ENCODE peak calls at places on chromosome 12, in seven cellular contexts. R is PC-9, S is neural progenitor cell, C is SK-N-SH, B is GM23248, E is MM.1S, N is GM23338. Q is an unnamed sample.

GRCh38 chr12:53102883-53103807 is at the start of gene SOAT2:
- DNase-seq in C (no peak), B (no peak), N (no peak), E (peak; percentile 93), R (no peak), S (no peak), Q (no peak)

GRCh38 chr12:75162845-75163244 is 46.8 kb downstream of the KCNC2 start:
- DNase-seq in E (no peak), N (no peak), C (no peak), S (no peak), B (no peak), R (no peak), Q (no peak)

GRCh38 chr12:32033411-32033810 is 73.2 kb upstream of the BICD1 start:
- DNase-seq in B (no peak), E (no peak), C (no peak), R (no peak), S (no peak), N (no peak), Q (no peak)

GRCh38 chr12:72207094-72207493 is 65.1 kb upstream of the TRHDE start:
- DNase-seq in N (peak; percentile 20), C (no peak), E (no peak), R (no peak), S (peak; percentile 3), B (no peak), Q (no peak)

GRCh38 chr12:89319111-89319510 is 33.2 kb downstream of the DUSP6 start:
- DNase-seq in B (peak; percentile 7), E (no peak), C (no peak), N (no peak), R (no peak), S (peak; percentile 25), Q (no peak)

GRCh38 chr12:121038861-121039654 is at the start of gene OASL:
- DNase-seq in B (peak; percentile 68), C (peak; percentile 34), R (peak; percentile 49), N (no peak), E (peak; percentile 36), S (no peak), Q (peak; percentile 63)

GRCh38 chr12:83615152-83615551 is 928.4 kb downstream of the TMTC2 start:
- DNase-seq in E (no peak), R (no peak), N (no peak), S (no peak), B (no peak), C (no peak), Q (no peak)

GRCh38 chr12:4272014-4272975 is 1.3 kb upstream of the CCND2 start:
- DNase-seq in S (peak; percentile 90), N (peak; percentile 94), R (peak; percentile 19), B (peak; percentile 43), C (peak; percentile 65), E (peak; percentile 95), Q (no peak)

GRCh38 chr12:12010277-12011031 is 60.3 kb upstream of the BCL2L14 start:
- DNase-seq in R (no peak), B (peak; percentile 68), S (no peak), C (peak; percentile 59), N (no peak), E (peak; percentile 69), Q (peak; percentile 54)

GRCh38 chr12:75526655-75527511 is 15.5 kb upstream of the KRR1 start:
- DNase-seq in C (peak; percentile 51), S (peak; percentile 55), E (peak; percentile 78), N (peak; percentile 61), R (peak; percentile 3), B (peak; percentile 72), Q (peak; percentile 75)

GRCh38 chr12:14827043-14827442 is 13.1 kb upstream of the SMCO3 start:
- DNase-seq in R (no peak), C (no peak), B (peak; percentile 19), S (no peak), E (no peak), N (no peak), Q (peak; percentile 51)

GRCh38 chr12:56236091-56236490 is 6.2 kb downstream of the SLC39A5 start:
- DNase-seq in B (no peak), E (no peak), R (no peak), N (no peak), S (no peak), C (no peak), Q (no peak)

GRCh38 chr12:28652239-28652638 is 462.0 kb downstream of the CCDC91 start:
- DNase-seq in B (no peak), S (no peak), E (no peak), R (no peak), N (no peak), C (no peak), Q (peak; percentile 16)

GRCh38 chr12:27324452-27324999 is 8.1 kb upstream of the BMAL2 start:
- DNase-seq in N (no peak), S (no peak), R (no peak), B (peak; percentile 59), E (no peak), C (no peak), Q (no peak)

GRCh38 chr12:24997496-24997895 is 48.6 kb upstream of the BCAT1 start:
- DNase-seq in E (peak; percentile 29), N (no peak), B (peak; percentile 14), S (no peak), R (no peak), C (no peak), Q (no peak)
- H3K79me2 ChIP-seq in E (no peaks in the 10 kb centered on the region), N (no peaks in the 10 kb centered on the region), B (no peaks in the 10 kb centered on the region), S (no peaks in the 10 kb centered on the region), R (no peaks in the 10 kb centered on the region), C (no peaks in the 10 kb centered on the region), Q (no peaks in the 10 kb centered on the region)

GRCh38 chr12:110666892-110667291 is 22.0 kb downstream of the HVCN1 start:
- DNase-seq in R (no peak), N (no peak), E (no peak), S (no peak), B (no peak), C (no peak), Q (no peak)
- H3F3A ChIP-seq in R (no peaks in the 10 kb centered on the region), N (no peaks in the 10 kb centered on the region), E (peaks cover 18% of the 10 kb centered on the region), S (no peaks in the 10 kb centered on the region), B (no peaks in the 10 kb centered on the region), C (no peaks in the 10 kb centered on the region), Q (no peaks in the 10 kb centered on the region)

DNA sequence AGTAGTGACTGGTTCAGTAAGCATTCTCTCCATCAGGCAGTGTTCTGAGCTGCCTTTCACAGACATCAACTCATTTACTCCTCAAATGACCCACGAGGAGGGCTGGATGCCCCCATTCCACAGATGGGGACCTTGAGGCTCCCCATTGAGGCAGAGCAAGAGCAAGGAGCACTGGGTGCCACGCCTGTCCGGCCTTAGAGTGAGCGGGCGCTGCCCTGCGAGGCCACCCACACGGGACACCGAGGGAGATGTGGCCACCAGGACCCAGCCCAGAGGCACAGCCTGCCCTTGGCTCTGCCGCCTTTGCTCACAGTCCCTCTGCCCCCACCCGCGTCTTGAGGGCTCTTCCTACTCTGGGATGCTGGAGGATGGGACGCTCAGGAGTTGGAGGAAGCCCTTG is 3.0 kb downstream of the FBRSL1 start:
- DNase-seq in B (no peak), C (no peak), R (no peak), N (no peak), S (no peak), E (no peak), Q (no peak)
- H3K79me2 ChIP-seq in B (peaks cover 73% of the 10 kb centered on the region), C (peaks cover 73% of the 10 kb centered on the region), R (peaks cover 72% of the 10 kb centered on the region), N (peaks cover 68% of the 10 kb centered on the region), S (peaks cover 69% of the 10 kb centered on the region), E (peaks cover 72% of the 10 kb centered on the region), Q (peaks cover 74% of the 10 kb centered on the region)

GRCh38 chr12:111202237-111202592 is 166.7 kb downstream of the PHETA1 start:
- DNase-seq in C (no peak), S (no peak), B (no peak), R (no peak), E (no peak), N (no peak), Q (no peak)

GRCh38 chr12:111197545-111197944 is 171.3 kb downstream of the PHETA1 start:
- DNase-seq in E (no peak), C (no peak), S (no peak), N (peak; percentile 49), R (no peak), B (no peak), Q (no peak)

GRCh38 chr12:111203969-111204368 is 164.9 kb downstream of the PHETA1 start:
- DNase-seq in E (no peak), C (no peak), N (no peak), B (no peak), S (no peak), R (no peak), Q (no peak)

GRCh38 chr12:111201495-111202236 is 167.2 kb downstream of the PHETA1 start:
- DNase-seq in B (no peak), N (no peak), C (no peak), E (no peak), S (no peak), R (no peak), Q (no peak)

GRCh38 chr12:111201036-111201435 is 167.9 kb downstream of the PHETA1 start:
- DNase-seq in R (no peak), S (peak; percentile 39), B (no peak), E (no peak), N (peak; percentile 43), C (peak; percentile 84), Q (no peak)
- H3F3A ChIP-seq in R (no peaks in the 10 kb centered on the region), S (no peaks in the 10 kb centered on the region), B (no peaks in the 10 kb centered on the region), E (no peaks in the 10 kb centered on the region), N (no peaks in the 10 kb centered on the region), C (no peaks in the 10 kb centered on the region), Q (no peaks in the 10 kb centered on the region)

DNA sequence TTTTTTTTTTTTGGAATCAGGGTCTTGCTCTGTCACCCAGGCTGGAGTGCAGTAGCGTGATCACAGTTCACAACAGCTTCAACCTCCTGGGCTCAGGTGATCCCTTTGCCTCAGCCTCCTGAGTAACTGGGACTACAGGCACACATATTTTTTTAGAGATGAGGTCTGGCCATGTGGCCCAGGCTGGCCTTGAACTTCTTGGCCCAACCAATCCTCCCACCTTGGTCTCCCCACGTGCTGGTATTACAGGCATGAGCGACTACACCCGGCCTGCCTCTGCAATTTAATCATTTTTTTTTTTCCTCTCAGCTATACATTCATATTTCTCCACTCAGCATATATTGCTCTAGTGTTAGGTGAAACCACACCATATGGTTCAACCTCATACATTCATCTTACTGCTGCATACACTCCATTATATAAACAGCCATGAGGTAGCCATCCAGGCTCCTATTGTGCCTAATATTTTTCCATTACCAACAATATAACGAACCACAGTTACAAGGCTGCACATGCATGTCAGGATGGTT is 7.1 kb downstream of the STX2 start:
- DNase-seq in C (no peak), S (no peak), E (no peak), B (no peak), N (no peak), R (no peak), Q (no peak)
- H3K79me2 ChIP-seq in C (peaks cover 98% of the 10 kb centered on the region), S (peaks cover 69% of the 10 kb centered on the region), E (no peaks in the 10 kb centered on the region), B (peaks cover 95% of the 10 kb centered on the region), N (peaks cover 64% of the 10 kb centered on the region), R (no peaks in the 10 kb centered on the region), Q (no peaks in the 10 kb centered on the region)